ENCODE peak calls at places on chromosomes 4 and X, in four cellular contexts. I is gastrocnemius medialis, O is heart left ventricle, N is tibial artery. S is an unnamed sample.
A peak's percentile ranks its signal among the peaks of the same experiment; 100 is the strongest.

GRCh38 chr4:85489273-85489672 is 14.3 kb downstream of the ARHGAP24 start:
- DNase-seq in I (no peak), N (no peak), O (no peak), S (no peak)

GRCh38 chr4:141039156-141039555 is 94.1 kb downstream of the RNF150 start:
- DNase-seq in O (no peak), I (no peak), N (no peak), S (no peak)

GRCh38 chr4:190121759-190122158 is 51.8 kb upstream of the DUX4 start:
- DNase-seq in I (no peak), O (no peak), N (no peak), S (peak; percentile 37)

GRCh38 chr4:82798168-82799005 is at the start of gene SCD5:
- DNase-seq in I (no peak), N (peak; percentile 60), O (peak; percentile 65), S (peak; percentile 77)

GRCh38 chr4:112031712-112032328 is 113.4 kb upstream of the FAM241A start:
- DNase-seq in N (no peak), O (no peak), I (no peak), S (no peak)

GRCh38 chr4:76850010-76850441 is 47.9 kb downstream of the SOWAHB start:
- DNase-seq in O (no peak), I (no peak), N (no peak), S (no peak)

GRCh38 chrX:150570512-150570911 is 2.1 kb downstream of the MTM1 start:
- DNase-seq in O (no peak), I (no peak), N (no peak), S (no peak)

GRCh38 chr4:158722291-158722916 is 792 bp downstream of the PPID start:
- DNase-seq in I (no peak), O (no peak), N (no peak), S (no peak)

GRCh38 chr4:142402925-142403324 is 443.2 kb downstream of the INPP4B start:
- DNase-seq in N (no peak), I (peak; percentile 29), O (no peak), S (no peak)

GRCh38 chr4:93748943-93749342 is 79.6 kb upstream of the ATOH1 start:
- DNase-seq in I (no peak), O (no peak), N (no peak), S (no peak)
- H3K27ac ChIP-seq in I (no peak overlapping the region), O (no peak overlapping the region), N (no peak overlapping the region), S (no peak overlapping the region)

GRCh38 chrX:45295587-45295986 is 94.9 kb upstream of the DIPK2B start:
- DNase-seq in I (no peak), N (no peak), O (no peak), S (no peak)
- H3K27ac ChIP-seq in I (no peak overlapping the region), N (no peak overlapping the region), O (no peak overlapping the region), S (no peak overlapping the region)

GRCh38 chr4:2939383-2940243 is 23.6 kb downstream of the NOP14 start:
- DNase-seq in O (no peak), I (peak; percentile 10), N (no peak), S (peak; percentile 49)

GRCh38 chr4:2938906-2939305 is 24.3 kb downstream of the NOP14 start:
- DNase-seq in I (peak; percentile 6), N (peak; percentile 16), O (no peak), S (no peak)

GRCh38 chr4:2937146-2937857 is 25.9 kb downstream of the NOP14 start:
- DNase-seq in I (peak; percentile 25), N (peak; percentile 18), O (no peak), S (no peak)

GRCh38 chr4:2936773-2937145 is 26.4 kb downstream of the NOP14 start:
- DNase-seq in I (peak; percentile 81), O (no peak), N (peak; percentile 14), S (no peak)

DNA sequence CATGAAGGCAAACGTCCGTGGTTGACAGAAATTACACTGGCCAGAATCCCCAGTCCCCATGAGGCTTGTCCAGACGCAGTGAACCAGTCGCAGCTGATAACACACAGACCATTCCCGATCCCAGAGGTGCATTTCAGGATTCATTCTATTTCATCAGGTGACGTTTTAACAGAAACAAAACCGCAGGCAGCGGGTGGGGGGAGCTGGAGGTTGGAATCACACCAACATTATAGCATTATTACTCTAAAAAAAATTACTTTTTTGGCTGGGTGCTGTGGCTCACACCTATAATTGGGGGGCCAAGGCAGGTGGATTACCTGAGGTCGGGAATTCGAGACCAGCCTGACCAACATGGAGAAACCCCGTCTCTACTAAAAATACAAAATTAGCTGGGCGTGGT is 25.2 kb downstream of the NOP14 start:
- DNase-seq in O (no peak), N (peak; percentile 9), I (no peak), S (no peak)
- H3K27ac ChIP-seq in O (no peak overlapping the region), N (no peak overlapping the region), I (no peak overlapping the region), S (no peak overlapping the region)

GRCh38 chrX:40077176-40077575 is 20.6 kb downstream of the BCOR start:
- DNase-seq in I (no peak), O (no peak), N (no peak), S (no peak)

GRCh38 chrX:40077906-40078305 is 19.9 kb downstream of the BCOR start:
- DNase-seq in O (no peak), N (no peak), I (no peak), S (no peak)

GRCh38 chrX:40079572-40079971 is 18.2 kb downstream of the BCOR start:
- DNase-seq in O (no peak), I (no peak), N (no peak), S (peak; percentile 20)

GRCh38 chrX:40076750-40077149 is 21.0 kb downstream of the BCOR start:
- DNase-seq in I (no peak), O (no peak), N (no peak), S (no peak)

DNA sequence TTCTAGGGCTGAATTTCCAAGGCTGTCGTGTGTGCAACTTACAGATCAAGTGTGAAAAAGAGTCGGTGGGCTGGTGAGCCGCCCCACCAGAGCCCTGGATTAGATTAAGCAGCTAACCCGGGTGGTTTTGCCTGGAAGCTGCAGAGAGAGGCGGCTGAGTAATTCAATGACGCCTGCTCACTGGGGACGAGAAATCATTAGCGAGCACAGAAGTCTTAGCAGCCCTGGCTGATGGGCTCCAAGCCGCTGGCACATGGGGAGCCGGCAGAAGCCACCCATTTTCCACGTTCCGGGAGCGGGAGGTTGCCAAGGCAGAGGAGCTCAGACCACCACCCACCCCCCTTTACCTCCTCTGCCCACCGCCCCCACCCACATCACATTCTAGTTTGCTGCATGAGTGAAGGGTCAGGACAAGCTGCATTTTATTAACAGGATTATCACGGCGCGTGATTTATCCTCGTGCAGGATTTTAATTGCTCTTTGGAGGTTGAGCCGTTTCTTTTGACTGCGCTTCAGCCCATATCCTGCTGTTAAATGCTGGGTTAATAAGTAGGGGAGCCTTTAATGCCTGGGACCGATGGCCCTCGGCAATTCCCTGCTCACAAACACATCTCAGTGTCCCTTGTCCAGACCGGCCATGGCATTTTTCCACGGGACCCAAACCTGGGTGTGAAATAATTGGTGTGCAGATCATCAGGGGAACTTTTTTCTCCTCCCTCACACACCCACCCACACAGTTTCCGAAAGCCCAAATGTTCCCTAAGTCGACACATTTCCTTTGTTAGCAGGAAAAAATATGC is 19.1 kb downstream of the BCOR start:
- DNase-seq in I (no peak), N (no peak), O (no peak), S (no peak)
- H3K27ac ChIP-seq in I (no peak overlapping the region), N (no peak overlapping the region), O (no peak overlapping the region), S (no peak overlapping the region)

GRCh38 chrX:103710609-103711008 is at the start of gene TMEM31:
- DNase-seq in I (no peak), O (no peak), N (no peak), S (no peak)
- H3K27ac ChIP-seq in I (no peak within 1 kb of the TSS), O (no peak within 1 kb of the TSS), N (no peak within 1 kb of the TSS), S (no peak within 1 kb of the TSS)

GRCh38 chr4:13601848-13602247 is 25.7 kb downstream of the BOD1L1 start:
- DNase-seq in N (no peak), I (no peak), O (no peak), S (no peak)
- H3K27ac ChIP-seq in N (no peak overlapping the region), I (no peak overlapping the region), O (no peak overlapping the region), S (no peak overlapping the region)

GRCh38 chr4:25913056-25913850 is 767 bp upstream of the SMIM20 start:
- DNase-seq in I (peak; percentile 30), O (peak; percentile 41), N (peak; percentile 27), S (peak; percentile 69)

GRCh38 chr4:25914670-25915358 is 794 bp downstream of the SMIM20 start:
- DNase-seq in N (no peak), O (no peak), I (no peak), S (no peak)

GRCh38 chr4:25916870-25917269 is 2.9 kb downstream of the SMIM20 start:
- DNase-seq in N (no peak), O (no peak), I (no peak), S (no peak)

GRCh38 chr4:25913851-25914669 is at the start of gene SMIM20:
- DNase-seq in O (peak; percentile 92), N (peak; percentile 90), I (peak; percentile 93), S (peak; percentile 95)

GRCh38 chr4:25915359-25915716 is 1.3 kb downstream of the SMIM20 start:
- DNase-seq in O (peak; percentile 46), N (no peak), I (peak; percentile 25), S (no peak)
- H3K27ac ChIP-seq in O (peak overlapping the region; percentile 91), N (peak overlapping the region; percentile 85), I (peak overlapping the region; percentile 87), S (peak overlapping the region; percentile 28)